ENCODE peak calls at places on chromosomes 3 and 15, in seven cellular contexts. B is ACHN, T is NB4, S is progenitor cell of endocrine pancreas, I is endodermal cell, J is naive B cell, P is ovary. E is an unnamed sample.

GRCh38 chr15:25242957-25243799 is 195.6 kb downstream of the UBE3A start:
- DNase-seq in T (no peak), J (no peak), S (no peak), B (no peak), P (no peak), I (no peak), E (no peak)

GRCh38 chr15:43134157-43134637 is 811 bp downstream of the TMEM62 start:
- DNase-seq in P (no peak), I (peak; percentile 61), J (no peak), B (no peak), T (no peak), S (no peak), E (no peak)

GRCh38 chr3:99699841-99700240 is 61.4 kb downstream of the COL8A1 start:
- DNase-seq in T (no peak), B (no peak), I (no peak), P (no peak), S (no peak), J (no peak), E (no peak)

GRCh38 chr15:66701422-66702034 is 508 bp upstream of the SMAD6 start:
- DNase-seq in T (no peak), I (no peak), J (peak; percentile 46), B (peak; percentile 59), S (peak; percentile 51), P (peak; percentile 48), E (peak; percentile 63)

GRCh38 chr3:150636258-150636657 is 33.1 kb downstream of the SELENOT start:
- DNase-seq in I (no peak), P (no peak), J (no peak), T (no peak), S (no peak), B (no peak), E (no peak)

GRCh38 chr3:134409041-134409440 is 34.8 kb upstream of the AMOTL2 start:
- DNase-seq in B (no peak), S (no peak), I (no peak), T (no peak), J (no peak), P (no peak), E (no peak)

GRCh38 chr3:8702560-8702959 is 31.0 kb upstream of the CAV3 start:
- DNase-seq in T (peak; percentile 24), I (peak; percentile 84), J (no peak), P (no peak), B (no peak), S (no peak), E (no peak)

GRCh38 chr3:163916596-163917560 is 1161.4 kb downstream of the SI start:
- DNase-seq in T (peak; percentile 22), I (peak; percentile 49), J (no peak), S (no peak), B (peak; percentile 30), P (no peak), E (no peak)

GRCh38 chr3:72229952-72230351 is 445.0 kb upstream of the PROK2 start:
- DNase-seq in B (no peak), P (no peak), T (no peak), I (no peak), J (no peak), S (no peak), E (no peak)

GRCh38 chr3:38985581-38985980 is 66.2 kb downstream of the SCN11A start:
- DNase-seq in S (no peak), T (no peak), B (no peak), I (no peak), P (no peak), J (no peak), E (no peak)

GRCh38 chr15:93861956-93862741 is 369.2 kb upstream of the MCTP2 start:
- DNase-seq in S (no peak), P (no peak), B (no peak), J (no peak), I (no peak), T (peak; percentile 37), E (no peak)

GRCh38 chr3:56612146-56612545 is 55.2 kb downstream of the CCDC66 start:
- DNase-seq in S (no peak), I (no peak), P (no peak), T (no peak), J (no peak), B (no peak), E (no peak)

GRCh38 chr15:68995754-68996141 is 18.7 kb upstream of the NOX5 start:
- DNase-seq in T (no peak), B (no peak), J (no peak), I (no peak), P (no peak), S (no peak), E (no peak)

GRCh38 chr15:68924866-68925599 is 5.3 kb upstream of the SPESP1 start:
- DNase-seq in J (peak; percentile 40), B (peak; percentile 65), I (peak; percentile 95), T (peak; percentile 74), S (peak; percentile 64), P (peak; percentile 62), E (peak; percentile 74)

GRCh38 chr3:32951410-32951811 is at the start of gene CCR4:
- DNase-seq in B (no peak), I (no peak), J (no peak), P (no peak), S (no peak), T (no peak), E (no peak)

GRCh38 chr15:91936182-91936775 is 82.8 kb downstream of the SLCO3A1 start:
- DNase-seq in J (no peak), T (no peak), S (no peak), I (no peak), B (no peak), P (no peak), E (no peak)

GRCh38 chr15:59169337-59169736 is 37.3 kb upstream of the LDHAL6B start:
- DNase-seq in I (no peak), T (no peak), S (no peak), J (no peak), B (peak; percentile 69), P (no peak), E (no peak)

GRCh38 chr15:38736686-38737085 is 172.1 kb upstream of the RASGRP1 start:
- DNase-seq in P (no peak), S (no peak), B (no peak), T (no peak), I (no peak), J (no peak), E (no peak)

GRCh38 chr3:177889158-177889557 is 647.1 kb upstream of the KCNMB2 start:
- DNase-seq in T (no peak), P (no peak), S (no peak), I (no peak), B (no peak), J (no peak), E (no peak)

GRCh38 chr3:194439915-194440550 is 41.0 kb upstream of the GP5 start:
- DNase-seq in P (no peak), S (no peak), J (no peak), B (no peak), T (no peak), I (no peak), E (no peak)

GRCh38 chr3:9111349-9112265 is 137.8 kb downstream of the SRGAP3 start:
- DNase-seq in B (no peak), T (peak; percentile 44), S (no peak), J (no peak), P (peak; percentile 58), I (peak; percentile 91), E (no peak)

GRCh38 chr3:51099794-51100542 is 285.1 kb upstream of the MANF start:
- DNase-seq in T (peak; percentile 45), P (no peak), J (no peak), I (peak; percentile 86), S (no peak), B (peak; percentile 63), E (peak; percentile 67)

GRCh38 chr3:11915621-11916417 is 69.1 kb upstream of the TAMM41 start:
- DNase-seq in I (peak; percentile 47), T (no peak), P (no peak), S (no peak), J (no peak), B (no peak), E (no peak)

GRCh38 chr15:83318861-83319415 is 34.5 kb upstream of the BNC1 start:
- DNase-seq in B (no peak), I (no peak), T (no peak), J (no peak), P (no peak), S (no peak), E (no peak)

GRCh38 chr3:104951426-104951825 is 415.3 kb upstream of the ALCAM start:
- DNase-seq in I (no peak), B (no peak), P (no peak), T (no peak), S (no peak), J (no peak), E (no peak)

GRCh38 chr15:85407421-85408269 is 27.2 kb downstream of the AKAP13 start:
- DNase-seq in S (no peak), P (peak; percentile 9), J (peak; percentile 65), I (no peak), B (peak; percentile 74), T (peak; percentile 30), E (peak; percentile 87)

E was measured in lung microvascular endothelial cell.